ENCODE peak calls at places on chromosomes 6 and 20, in six cellular contexts. One of them, this sample, is unnamed.

GRCh38 chr6:83518946-83519489 is 6.7 kb downstream of the PRSS35 start:
- DNase-seq in GM23338: peak
- DNase-seq in transverse colon: no peak
- DNase-seq in sigmoid colon: no peak
- DNase-seq in epithelial cell of proximal tubule: no peak
- DNase-seq in A549: no peak
- DNase-seq in this sample: no peak

GRCh38 chr20:56257604-56258003 is 9.1 kb downstream of the MC3R start:
- DNase-seq in GM23338: no peak
- DNase-seq in transverse colon: no peak
- DNase-seq in sigmoid colon: no peak
- DNase-seq in epithelial cell of proximal tubule: no peak
- DNase-seq in A549: no peak
- DNase-seq in this sample: no peak

GRCh38 chr6:106026748-106027147 is 59.4 kb upstream of the PRDM1 start:
- DNase-seq in GM23338: no peak
- DNase-seq in transverse colon: no peak
- DNase-seq in sigmoid colon: no peak
- DNase-seq in epithelial cell of proximal tubule: no peak
- DNase-seq in A549: no peak
- DNase-seq in this sample: no peak

GRCh38 chr6:119060255-119060907 is 18.1 kb downstream of the FAM184A start:
- DNase-seq in GM23338: no peak
- DNase-seq in transverse colon: no peak
- DNase-seq in sigmoid colon: no peak
- DNase-seq in epithelial cell of proximal tubule: no peak
- DNase-seq in A549: no peak
- DNase-seq in this sample: no peak

GRCh38 chr6:35148167-35148741 is 7.1 kb upstream of the TCP11 start:
- DNase-seq in GM23338: peak
- DNase-seq in transverse colon: no peak
- DNase-seq in sigmoid colon: no peak
- DNase-seq in epithelial cell of proximal tubule: no peak
- DNase-seq in A549: no peak
- DNase-seq in this sample: no peak

GRCh38 chr20:55375920-55376319 is 629.4 kb downstream of the CBLN4 start:
- DNase-seq in GM23338: no peak
- DNase-seq in transverse colon: no peak
- DNase-seq in sigmoid colon: no peak
- DNase-seq in epithelial cell of proximal tubule: no peak
- DNase-seq in A549: no peak
- DNase-seq in this sample: no peak

GRCh38 chr6:2632368-2632767 is 118.4 kb downstream of the MYLK4 start:
- DNase-seq in GM23338: no peak
- DNase-seq in transverse colon: no peak
- DNase-seq in sigmoid colon: no peak
- DNase-seq in epithelial cell of proximal tubule: no peak
- DNase-seq in A549: no peak
- DNase-seq in this sample: no peak

GRCh38 chr6:143517447-143517773 is 5.9 kb upstream of the FUCA2 start:
- DNase-seq in GM23338: no peak
- DNase-seq in transverse colon: no peak
- DNase-seq in sigmoid colon: no peak
- DNase-seq in epithelial cell of proximal tubule: no peak
- DNase-seq in A549: no peak
- DNase-seq in this sample: no peak

DNA sequence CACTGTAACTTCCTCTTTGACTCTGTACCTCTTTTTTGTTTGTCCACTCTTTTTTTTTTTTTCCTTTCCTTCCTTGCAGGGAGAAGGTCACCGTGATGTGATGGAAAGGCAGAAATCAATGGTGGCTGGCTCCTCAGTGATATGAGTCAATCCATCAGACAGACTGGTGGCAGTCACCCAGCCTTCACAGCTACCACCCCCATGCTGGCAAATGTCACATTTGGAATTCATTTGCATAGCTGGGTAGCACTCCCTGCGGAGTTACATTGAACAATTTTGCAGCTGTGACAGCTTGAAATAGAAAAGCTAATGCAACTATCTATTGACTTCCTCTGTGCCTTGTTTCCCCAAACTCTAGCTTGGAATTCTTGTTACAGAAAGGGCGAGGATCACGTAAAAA is 668.5 kb downstream of the C6orf118 start:
- DNase-seq in GM23338: no peak
- DNase-seq in transverse colon: no peak
- DNase-seq in sigmoid colon: no peak
- DNase-seq in epithelial cell of proximal tubule: no peak
- DNase-seq in A549: no peak
- DNase-seq in this sample: no peak
- H3K4me3 ChIP-seq in GM23338: no peak
- H3K4me3 ChIP-seq in transverse colon: no peak
- H3K4me3 ChIP-seq in sigmoid colon: no peak
- H3K4me3 ChIP-seq in epithelial cell of proximal tubule: no peak
- H3K4me3 ChIP-seq in A549: no peak
- H3K4me3 ChIP-seq in this sample: no peak

DNA sequence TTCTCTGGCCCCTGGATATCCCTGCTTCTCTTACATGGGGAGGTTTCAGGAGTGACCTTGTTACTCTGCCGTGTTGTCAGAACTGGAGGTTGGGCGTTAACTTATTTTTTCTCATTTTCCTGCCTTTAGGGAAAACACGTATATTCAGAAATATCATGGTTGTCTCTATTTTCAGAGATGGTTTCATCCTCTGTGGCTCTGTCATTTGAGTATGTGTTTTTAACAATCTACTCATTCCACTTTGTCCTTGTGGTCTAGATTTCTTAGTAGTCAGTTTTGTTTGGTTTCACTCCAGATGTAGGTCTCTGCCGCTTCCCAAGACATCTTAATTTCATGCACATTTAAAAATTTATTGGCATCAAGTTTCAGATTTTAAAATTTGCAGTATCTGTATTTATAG is 45.9 kb downstream of the KCNS1 start:
- DNase-seq in GM23338: no peak
- DNase-seq in transverse colon: no peak
- DNase-seq in sigmoid colon: no peak
- DNase-seq in epithelial cell of proximal tubule: no peak
- DNase-seq in A549: no peak
- DNase-seq in this sample: no peak
- H3K4me3 ChIP-seq in GM23338: no peak
- H3K4me3 ChIP-seq in transverse colon: no peak
- H3K4me3 ChIP-seq in sigmoid colon: no peak
- H3K4me3 ChIP-seq in epithelial cell of proximal tubule: no peak
- H3K4me3 ChIP-seq in A549: no peak
- H3K4me3 ChIP-seq in this sample: no peak

GRCh38 chr6:146542881-146543210 is 787 bp upstream of the RAB32 start:
- DNase-seq in GM23338: no peak
- DNase-seq in transverse colon: no peak
- DNase-seq in sigmoid colon: no peak
- DNase-seq in epithelial cell of proximal tubule: no peak
- DNase-seq in A549: no peak
- DNase-seq in this sample: no peak
- H3K4me3 ChIP-seq in GM23338: peak
- H3K4me3 ChIP-seq in transverse colon: peak
- H3K4me3 ChIP-seq in sigmoid colon: peak
- H3K4me3 ChIP-seq in epithelial cell of proximal tubule: peak
- H3K4me3 ChIP-seq in A549: peak
- H3K4me3 ChIP-seq in this sample: peak

GRCh38 chr20:47647994-47648393 is 137.3 kb downstream of the SULF2 start:
- DNase-seq in GM23338: no peak
- DNase-seq in transverse colon: no peak
- DNase-seq in sigmoid colon: no peak
- DNase-seq in epithelial cell of proximal tubule: no peak
- DNase-seq in A549: no peak
- DNase-seq in this sample: no peak

GRCh38 chr20:47645632-47646031 is 139.6 kb downstream of the SULF2 start:
- DNase-seq in GM23338: no peak
- DNase-seq in transverse colon: no peak
- DNase-seq in sigmoid colon: no peak
- DNase-seq in epithelial cell of proximal tubule: no peak
- DNase-seq in A549: no peak
- DNase-seq in this sample: no peak

GRCh38 chr20:47642118-47642517 is 140.4 kb downstream of the NCOA3 start:
- DNase-seq in GM23338: no peak
- DNase-seq in transverse colon: no peak
- DNase-seq in sigmoid colon: no peak
- DNase-seq in epithelial cell of proximal tubule: no peak
- DNase-seq in A549: no peak
- DNase-seq in this sample: no peak

GRCh38 chr20:47638851-47639250 is 137.2 kb downstream of the NCOA3 start:
- DNase-seq in GM23338: no peak
- DNase-seq in transverse colon: no peak
- DNase-seq in sigmoid colon: no peak
- DNase-seq in epithelial cell of proximal tubule: no peak
- DNase-seq in A549: no peak
- DNase-seq in this sample: no peak

GRCh38 chr20:47642624-47643023 is 140.9 kb downstream of the NCOA3 start:
- DNase-seq in GM23338: no peak
- DNase-seq in transverse colon: no peak
- DNase-seq in sigmoid colon: no peak
- DNase-seq in epithelial cell of proximal tubule: no peak
- DNase-seq in A549: peak
- DNase-seq in this sample: no peak
- H3K4me3 ChIP-seq in GM23338: no peak
- H3K4me3 ChIP-seq in transverse colon: no peak
- H3K4me3 ChIP-seq in sigmoid colon: no peak
- H3K4me3 ChIP-seq in epithelial cell of proximal tubule: no peak
- H3K4me3 ChIP-seq in A549: no peak
- H3K4me3 ChIP-seq in this sample: no peak

GRCh38 chr6:107070686-107071085 is 42.7 kb downstream of the MTRES1 start:
- DNase-seq in GM23338: no peak
- DNase-seq in transverse colon: no peak
- DNase-seq in sigmoid colon: no peak
- DNase-seq in epithelial cell of proximal tubule: no peak
- DNase-seq in A549: no peak
- DNase-seq in this sample: no peak

GRCh38 chr6:107080036-107080435 is 35.3 kb downstream of the BEND3 start:
- DNase-seq in GM23338: peak
- DNase-seq in transverse colon: no peak
- DNase-seq in sigmoid colon: peak
- DNase-seq in epithelial cell of proximal tubule: no peak
- DNase-seq in A549: no peak
- DNase-seq in this sample: no peak

GRCh38 chr6:107079429-107079828 is 35.9 kb downstream of the BEND3 start:
- DNase-seq in GM23338: peak
- DNase-seq in transverse colon: no peak
- DNase-seq in sigmoid colon: peak
- DNase-seq in epithelial cell of proximal tubule: no peak
- DNase-seq in A549: no peak
- DNase-seq in this sample: no peak

GRCh38 chr6:107077710-107078109 is 37.6 kb downstream of the BEND3 start:
- DNase-seq in GM23338: no peak
- DNase-seq in transverse colon: no peak
- DNase-seq in sigmoid colon: peak
- DNase-seq in epithelial cell of proximal tubule: no peak
- DNase-seq in A549: no peak
- DNase-seq in this sample: no peak

GRCh38 chr6:107075951-107076381 is 39.3 kb downstream of the BEND3 start:
- DNase-seq in GM23338: no peak
- DNase-seq in transverse colon: no peak
- DNase-seq in sigmoid colon: peak
- DNase-seq in epithelial cell of proximal tubule: no peak
- DNase-seq in A549: no peak
- DNase-seq in this sample: no peak
- H3K4me3 ChIP-seq in GM23338: no peak
- H3K4me3 ChIP-seq in transverse colon: no peak
- H3K4me3 ChIP-seq in sigmoid colon: no peak
- H3K4me3 ChIP-seq in epithelial cell of proximal tubule: no peak
- H3K4me3 ChIP-seq in A549: no peak
- H3K4me3 ChIP-seq in this sample: no peak

DNA sequence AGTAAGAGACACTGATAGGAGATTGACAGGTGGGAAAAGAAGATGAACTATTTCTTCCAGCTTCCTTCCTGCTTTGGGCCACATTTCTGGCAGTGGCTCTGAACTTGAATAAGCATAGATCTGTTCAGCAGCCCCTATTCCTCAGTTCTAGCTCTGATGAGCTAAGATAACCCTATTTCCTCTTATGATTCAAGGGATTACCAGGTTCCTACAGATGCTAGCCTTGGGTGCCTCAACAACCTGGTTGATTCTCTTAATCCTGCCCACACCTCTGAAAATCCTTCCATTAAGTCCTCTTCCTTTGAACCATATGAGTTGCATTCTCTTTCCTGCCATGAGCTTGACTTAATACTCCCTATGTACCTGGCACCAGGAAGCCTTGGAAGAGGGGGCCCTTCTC is 49.8 kb upstream of the MOCS1 start:
- DNase-seq in GM23338: no peak
- DNase-seq in transverse colon: no peak
- DNase-seq in sigmoid colon: no peak
- DNase-seq in epithelial cell of proximal tubule: no peak
- DNase-seq in A549: no peak
- DNase-seq in this sample: no peak
- H3K4me3 ChIP-seq in GM23338: no peak
- H3K4me3 ChIP-seq in transverse colon: no peak
- H3K4me3 ChIP-seq in sigmoid colon: no peak
- H3K4me3 ChIP-seq in epithelial cell of proximal tubule: no peak
- H3K4me3 ChIP-seq in A549: no peak
- H3K4me3 ChIP-seq in this sample: no peak

GRCh38 chr20:10665791-10666190 is 8.0 kb downstream of the JAG1 start:
- DNase-seq in GM23338: no peak
- DNase-seq in transverse colon: no peak
- DNase-seq in sigmoid colon: peak
- DNase-seq in epithelial cell of proximal tubule: no peak
- DNase-seq in A549: no peak
- DNase-seq in this sample: no peak

GRCh38 chr20:10666221-10667076 is 7.3 kb downstream of the JAG1 start:
- DNase-seq in GM23338: no peak
- DNase-seq in transverse colon: no peak
- DNase-seq in sigmoid colon: no peak
- DNase-seq in epithelial cell of proximal tubule: no peak
- DNase-seq in A549: no peak
- DNase-seq in this sample: no peak

GRCh38 chr20:10667077-10667401 is 6.8 kb downstream of the JAG1 start:
- DNase-seq in GM23338: no peak
- DNase-seq in transverse colon: no peak
- DNase-seq in sigmoid colon: no peak
- DNase-seq in epithelial cell of proximal tubule: no peak
- DNase-seq in A549: no peak
- DNase-seq in this sample: no peak

GRCh38 chr20:10662661-10663458 is 10.9 kb downstream of the JAG1 start:
- DNase-seq in GM23338: no peak
- DNase-seq in transverse colon: no peak
- DNase-seq in sigmoid colon: no peak
- DNase-seq in epithelial cell of proximal tubule: no peak
- DNase-seq in A549: no peak
- DNase-seq in this sample: no peak

DNA sequence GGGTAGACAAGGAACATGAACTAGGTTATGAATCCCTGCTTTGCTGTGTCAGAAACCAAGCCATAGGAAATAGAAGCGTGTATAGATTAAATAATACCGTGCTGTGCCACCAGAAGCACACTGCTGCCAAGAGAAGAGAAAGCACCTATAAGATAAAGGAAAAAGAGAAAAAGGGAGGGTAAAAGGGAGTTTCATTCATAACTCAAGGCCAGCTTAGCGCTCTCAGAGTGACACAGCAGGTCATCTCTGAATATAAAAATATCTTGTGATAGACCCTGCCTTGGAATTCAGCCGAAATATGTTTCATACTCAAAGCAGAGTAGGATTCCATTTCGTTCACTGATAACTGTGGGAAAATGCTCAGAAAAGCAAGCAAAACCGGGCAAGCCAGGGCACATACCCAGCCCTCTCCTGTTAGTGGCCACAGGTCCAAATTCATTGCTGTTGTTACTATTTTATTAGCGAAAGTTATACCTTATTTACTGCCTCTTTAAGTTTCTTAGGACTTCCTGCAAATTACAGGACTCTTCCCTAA is 8.7 kb downstream of the JAG1 start:
- DNase-seq in GM23338: no peak
- DNase-seq in transverse colon: no peak
- DNase-seq in sigmoid colon: no peak
- DNase-seq in epithelial cell of proximal tubule: no peak
- DNase-seq in A549: no peak
- DNase-seq in this sample: no peak
- H3K4me3 ChIP-seq in GM23338: peak
- H3K4me3 ChIP-seq in transverse colon: no peak
- H3K4me3 ChIP-seq in sigmoid colon: no peak
- H3K4me3 ChIP-seq in epithelial cell of proximal tubule: no peak
- H3K4me3 ChIP-seq in A549: peak
- H3K4me3 ChIP-seq in this sample: no peak

This sample was measured in RWPE2.